ENCODE peak calls at places on chromosome 11, in six cellular contexts. One of them, this sample, is unnamed.

GRCh38 chr11:15117751-15118150 is 3.0 kb downstream of the INSC start:
- DNase-seq in H1: no peak
- DNase-seq in HCT116: no peak
- DNase-seq in K562: no peak
- DNase-seq in uterus: no peak
- DNase-seq in adrenal gland: no peak
- DNase-seq in this sample: no peak

GRCh38 chr11:45104790-45105084 is 41.7 kb upstream of the PRDM11 start:
- DNase-seq in H1: no peak
- DNase-seq in HCT116: no peak
- DNase-seq in uterus: no peak
- DNase-seq in K562: no peak
- DNase-seq in adrenal gland: no peak
- DNase-seq in this sample: no peak

GRCh38 chr11:125724125-125724524 is 22.0 kb upstream of the PATE1 start:
- DNase-seq in H1: no peak
- DNase-seq in K562: no peak
- DNase-seq in adrenal gland: no peak
- DNase-seq in HCT116: peak
- DNase-seq in uterus: no peak
- DNase-seq in this sample: peak

GRCh38 chr11:38460901-38461300 is 1862.9 kb upstream of the RAG2 start:
- DNase-seq in H1: no peak
- DNase-seq in adrenal gland: no peak
- DNase-seq in HCT116: no peak
- DNase-seq in K562: no peak
- DNase-seq in uterus: no peak
- DNase-seq in this sample: peak

GRCh38 chr11:47033439-47033838 is 96.9 kb downstream of the CSTPP1 start:
- DNase-seq in K562: no peak
- DNase-seq in adrenal gland: no peak
- DNase-seq in HCT116: no peak
- DNase-seq in H1: no peak
- DNase-seq in uterus: no peak
- DNase-seq in this sample: no peak

GRCh38 chr11:38005597-38005996 is 1407.6 kb upstream of the RAG2 start:
- DNase-seq in H1: no peak
- DNase-seq in adrenal gland: no peak
- DNase-seq in uterus: no peak
- DNase-seq in K562: no peak
- DNase-seq in HCT116: no peak
- DNase-seq in this sample: no peak

GRCh38 chr11:57584341-57584740 is 13.1 kb upstream of the SERPING1 start:
- DNase-seq in H1: no peak
- DNase-seq in adrenal gland: no peak
- DNase-seq in HCT116: no peak
- DNase-seq in K562: no peak
- DNase-seq in uterus: no peak
- DNase-seq in this sample: no peak

GRCh38 chr11:62602141-62603071 is 741 bp upstream of the MTA2 start:
- DNase-seq in HCT116: no peak
- DNase-seq in H1: no peak
- DNase-seq in K562: peak
- DNase-seq in adrenal gland: peak
- DNase-seq in uterus: peak
- DNase-seq in this sample: no peak

GRCh38 chr11:10294289-10294953 is 402 bp upstream of the SBF2 start:
- DNase-seq in K562: no peak
- DNase-seq in adrenal gland: no peak
- DNase-seq in H1: no peak
- DNase-seq in uterus: peak
- DNase-seq in HCT116: no peak
- DNase-seq in this sample: peak

GRCh38 chr11:69292221-69292648 is 1.7 kb upstream of the MYEOV start:
- DNase-seq in adrenal gland: no peak
- DNase-seq in HCT116: no peak
- DNase-seq in H1: no peak
- DNase-seq in uterus: no peak
- DNase-seq in K562: peak
- DNase-seq in this sample: peak

GRCh38 chr11:116946414-116946813 is 109.0 kb upstream of the APOA1 start:
- DNase-seq in H1: no peak
- DNase-seq in HCT116: no peak
- DNase-seq in uterus: no peak
- DNase-seq in adrenal gland: no peak
- DNase-seq in K562: no peak
- DNase-seq in this sample: no peak

GRCh38 chr11:122559734-122560382 is 95.7 kb upstream of the UBASH3B start:
- DNase-seq in adrenal gland: no peak
- DNase-seq in uterus: no peak
- DNase-seq in HCT116: peak
- DNase-seq in H1: peak
- DNase-seq in K562: peak
- DNase-seq in this sample: peak

GRCh38 chr11:81237139-81237538 is 1496.5 kb downstream of the FAM181B start:
- DNase-seq in K562: no peak
- DNase-seq in H1: no peak
- DNase-seq in uterus: no peak
- DNase-seq in adrenal gland: peak
- DNase-seq in HCT116: no peak
- DNase-seq in this sample: peak

GRCh38 chr11:7436657-7437056 is 48.6 kb upstream of the OLFML1 start:
- DNase-seq in adrenal gland: no peak
- DNase-seq in K562: no peak
- DNase-seq in uterus: no peak
- DNase-seq in H1: no peak
- DNase-seq in HCT116: no peak
- DNase-seq in this sample: peak
- TF ChIP-seq POLR2A in adrenal gland: no peak
- TF ChIP-seq POLR2A in K562: no peak
- TF ChIP-seq POLR2A in uterus: no peak
- TF ChIP-seq POLR2A in H1: no peak
- TF ChIP-seq POLR2A in HCT116: no peak
- TF ChIP-seq POLR2A in this sample: no peak

GRCh38 chr11:93737904-93738612 is 3.2 kb downstream of the TAF1D start:
- DNase-seq in K562: no peak
- DNase-seq in adrenal gland: no peak
- DNase-seq in HCT116: no peak
- DNase-seq in H1: no peak
- DNase-seq in uterus: no peak
- DNase-seq in this sample: no peak

GRCh38 chr11:93740802-93741093 is 547 bp downstream of the TAF1D start:
- DNase-seq in K562: no peak
- DNase-seq in uterus: peak
- DNase-seq in H1: no peak
- DNase-seq in HCT116: no peak
- DNase-seq in adrenal gland: peak
- DNase-seq in this sample: peak

GRCh38 chr11:93740031-93740801 is 1.1 kb downstream of the TAF1D start:
- DNase-seq in adrenal gland: no peak
- DNase-seq in K562: peak
- DNase-seq in HCT116: no peak
- DNase-seq in uterus: no peak
- DNase-seq in H1: no peak
- DNase-seq in this sample: peak

GRCh38 chr11:93736129-93736528 is 5.2 kb downstream of the TAF1D start:
- DNase-seq in H1: no peak
- DNase-seq in adrenal gland: no peak
- DNase-seq in K562: no peak
- DNase-seq in HCT116: no peak
- DNase-seq in uterus: no peak
- DNase-seq in this sample: no peak

DNA sequence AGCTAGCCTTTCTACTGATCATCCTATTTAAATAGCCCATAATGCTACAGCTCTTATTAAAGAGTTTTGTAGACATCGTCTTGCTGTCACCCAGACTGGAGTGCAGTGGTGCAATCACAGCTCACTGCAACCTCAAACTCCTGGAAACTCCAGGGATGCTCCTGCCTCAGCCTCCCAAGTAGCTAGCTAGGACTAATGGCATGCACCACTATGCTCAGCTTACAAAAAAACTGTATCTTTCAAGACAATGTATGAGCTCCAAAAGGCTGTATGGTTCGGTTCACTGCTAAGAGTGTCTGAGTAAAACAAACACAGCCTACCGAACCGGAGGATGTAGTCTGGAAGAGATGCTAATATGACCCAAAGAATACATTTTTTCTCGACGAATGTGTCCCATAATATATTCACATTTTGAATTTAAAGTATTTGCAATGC is 2.6 kb downstream of the TAF1D start:
- DNase-seq in uterus: no peak
- DNase-seq in K562: no peak
- DNase-seq in adrenal gland: no peak
- DNase-seq in H1: no peak
- DNase-seq in HCT116: no peak
- DNase-seq in this sample: peak
- TF ChIP-seq POLR2A in uterus: no peak
- TF ChIP-seq POLR2A in K562: peak
- TF ChIP-seq POLR2A in adrenal gland: no peak
- TF ChIP-seq POLR2A in H1: peak
- TF ChIP-seq POLR2A in HCT116: no peak
- TF ChIP-seq POLR2A in this sample: peak

GRCh38 chr11:815675-816432 is 2.9 kb upstream of the PNPLA2 start:
- DNase-seq in adrenal gland: no peak
- DNase-seq in uterus: no peak
- DNase-seq in HCT116: no peak
- DNase-seq in H1: no peak
- DNase-seq in K562: no peak
- DNase-seq in this sample: no peak
- TF ChIP-seq POLR2A in adrenal gland: no peak
- TF ChIP-seq POLR2A in uterus: no peak
- TF ChIP-seq POLR2A in HCT116: no peak
- TF ChIP-seq POLR2A in H1: no peak
- TF ChIP-seq POLR2A in K562: peak
- TF ChIP-seq POLR2A in this sample: no peak

GRCh38 chr11:111378773-111379499 is at the start of gene POU2AF1:
- DNase-seq in adrenal gland: no peak
- DNase-seq in uterus: peak
- DNase-seq in H1: no peak
- DNase-seq in K562: no peak
- DNase-seq in HCT116: no peak
- DNase-seq in this sample: no peak
- TF ChIP-seq POLR2A in adrenal gland: no peak
- TF ChIP-seq POLR2A in uterus: no peak
- TF ChIP-seq POLR2A in H1: no peak
- TF ChIP-seq POLR2A in K562: no peak
- TF ChIP-seq POLR2A in HCT116: no peak
- TF ChIP-seq POLR2A in this sample: no peak

DNA sequence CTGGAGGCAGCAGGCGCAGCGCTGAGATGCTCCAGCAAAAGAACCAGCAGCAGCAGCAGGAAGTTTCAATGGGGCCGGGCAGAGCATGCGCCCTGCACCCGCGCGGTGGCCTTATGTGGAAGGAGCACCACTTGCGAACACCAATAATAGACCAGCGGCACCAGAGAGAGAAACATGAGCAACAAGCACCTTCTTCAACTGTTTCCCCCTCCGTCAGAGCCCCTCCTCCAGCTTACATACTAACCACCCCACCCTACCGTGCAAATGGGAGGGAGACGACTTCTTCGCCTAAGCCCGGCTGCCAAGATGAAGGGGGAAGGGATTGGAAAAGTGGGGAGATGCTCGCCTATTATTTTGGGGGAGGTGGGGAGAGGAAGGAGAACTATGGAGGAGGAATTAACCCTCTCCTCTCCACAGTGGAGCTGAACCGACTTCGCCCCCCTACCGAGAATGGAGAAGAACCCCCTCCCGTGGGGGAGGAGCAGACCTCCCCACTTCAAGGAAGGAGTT is 1.1 kb downstream of the RSF1 start:
- DNase-seq in K562: peak
- DNase-seq in adrenal gland: peak
- DNase-seq in uterus: peak
- DNase-seq in H1: peak
- DNase-seq in HCT116: peak
- DNase-seq in this sample: peak
- TF ChIP-seq POLR2A in K562: no peak
- TF ChIP-seq POLR2A in adrenal gland: peak
- TF ChIP-seq POLR2A in uterus: peak
- TF ChIP-seq POLR2A in H1: peak
- TF ChIP-seq POLR2A in HCT116: peak
- TF ChIP-seq POLR2A in this sample: peak

GRCh38 chr11:67421421-67422031 is 6.0 kb downstream of the CARNS1 start:
- DNase-seq in HCT116: no peak
- DNase-seq in K562: no peak
- DNase-seq in adrenal gland: no peak
- DNase-seq in H1: no peak
- DNase-seq in uterus: no peak
- DNase-seq in this sample: no peak

GRCh38 chr11:67420147-67420645 is 4.7 kb downstream of the CARNS1 start:
- DNase-seq in H1: no peak
- DNase-seq in HCT116: no peak
- DNase-seq in K562: no peak
- DNase-seq in uterus: no peak
- DNase-seq in adrenal gland: no peak
- DNase-seq in this sample: no peak

GRCh38 chr11:67422894-67423293 is 5.4 kb upstream of the RPS6KB2 start:
- DNase-seq in H1: no peak
- DNase-seq in uterus: no peak
- DNase-seq in HCT116: no peak
- DNase-seq in adrenal gland: no peak
- DNase-seq in K562: no peak
- DNase-seq in this sample: no peak

GRCh38 chr11:67419330-67420049 is 4.0 kb downstream of the CARNS1 start:
- DNase-seq in adrenal gland: no peak
- DNase-seq in K562: no peak
- DNase-seq in uterus: no peak
- DNase-seq in H1: no peak
- DNase-seq in HCT116: no peak
- DNase-seq in this sample: no peak

DNA sequence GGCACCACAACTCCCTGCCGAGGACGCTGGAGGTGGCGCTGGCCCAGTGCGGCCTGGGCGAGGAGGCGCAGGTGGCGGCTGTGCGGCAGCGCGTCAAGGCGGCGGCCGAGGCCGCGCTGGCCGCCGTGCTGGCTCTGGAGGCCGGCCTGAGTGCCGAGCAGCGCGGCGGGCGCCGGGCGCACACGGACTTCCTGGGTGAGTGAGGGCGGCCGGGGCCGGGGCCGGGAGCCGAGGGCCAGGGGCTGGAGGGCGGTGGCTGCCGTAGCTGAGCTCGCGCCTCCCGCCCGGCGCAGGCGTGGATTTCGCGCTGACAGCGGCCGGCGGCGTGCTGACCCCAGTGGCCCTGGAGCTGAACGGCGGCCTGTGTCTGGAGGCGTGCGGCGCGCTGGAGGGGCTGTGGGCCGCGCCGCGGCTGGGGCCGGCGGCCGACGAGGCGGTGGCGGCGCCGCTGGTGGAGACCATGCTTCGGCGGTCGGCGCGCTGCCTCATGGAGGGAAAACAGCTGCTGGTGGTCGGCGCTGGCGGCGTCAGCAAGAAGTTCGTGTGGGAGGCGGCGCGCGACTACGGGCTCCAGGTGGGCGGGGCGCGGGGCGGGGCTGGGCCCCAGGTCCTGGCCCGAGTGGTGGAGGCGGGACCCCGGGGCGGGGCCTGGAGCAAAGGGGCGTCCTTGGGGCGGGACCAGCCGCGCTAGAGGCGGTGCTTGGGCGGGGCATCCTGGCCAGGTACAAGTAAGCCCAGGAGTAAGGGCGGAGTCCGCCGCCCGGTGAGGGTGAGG is 5.4 kb downstream of the CARNS1 start:
- DNase-seq in uterus: peak
- DNase-seq in H1: peak
- DNase-seq in HCT116: peak
- DNase-seq in K562: peak
- DNase-seq in adrenal gland: peak
- DNase-seq in this sample: peak
- TF ChIP-seq POLR2A in uterus: peak
- TF ChIP-seq POLR2A in H1: no peak
- TF ChIP-seq POLR2A in HCT116: no peak
- TF ChIP-seq POLR2A in K562: no peak
- TF ChIP-seq POLR2A in adrenal gland: peak
- TF ChIP-seq POLR2A in this sample: peak

This sample was measured in NB4.